ENCODE peak calls at places on chromosomes 2 and 18, in four cellular contexts. G is hepatic stellate cell, F is endodermal cell, Q is GM12891. R is an unnamed sample.

GRCh38 chr18:63951302-63951705 is 2.2 kb downstream of the HMSD start:
- DNase-seq in F (no peak), Q (no peak), G (peak; percentile 14), R (no peak)

GRCh38 chr2:176174382-176174834 is 14.1 kb upstream of the HOXD1 start:
- DNase-seq in G (no peak), Q (no peak), F (peak; percentile 56), R (no peak)

GRCh38 chr2:224957540-224958465 is 84.5 kb downstream of the DOCK10 start:
- DNase-seq in Q (no peak), G (no peak), F (no peak), R (no peak)

GRCh38 chr2:109415460-109416004 is 198.2 kb downstream of the SEPTIN10 start:
- DNase-seq in Q (no peak), G (no peak), F (peak; percentile 79), R (no peak)

GRCh38 chr18:21991897-21992296 is 177.5 kb upstream of the GATA6 start:
- DNase-seq in G (no peak), F (peak; percentile 83), Q (no peak), R (no peak)

GRCh38 chr18:69817335-69817935 is 130.2 kb downstream of the CD226 start:
- DNase-seq in G (peak; percentile 52), F (no peak), Q (no peak), R (no peak)

GRCh38 chr18:80119111-80119510 is 10.0 kb downstream of the ADNP2 start:
- DNase-seq in G (no peak), Q (no peak), F (peak; percentile 69), R (no peak)

GRCh38 chr2:122100371-122101150 is 345.1 kb downstream of the TSN start:
- DNase-seq in F (peak; percentile 78), Q (no peak), G (peak; percentile 23), R (no peak)

GRCh38 chr2:220835563-220835962 is 736.5 kb downstream of the EPHA4 start:
- DNase-seq in F (no peak), Q (no peak), G (peak; percentile 4), R (no peak)

GRCh38 chr18:79575891-79576685 is 103.5 kb upstream of the CTDP1 start:
- DNase-seq in F (peak; percentile 44), Q (no peak), G (no peak), R (peak; percentile 76)

GRCh38 chr2:159788218-159788617 is 9.8 kb downstream of the CD302 start:
- DNase-seq in G (no peak), Q (no peak), F (no peak), R (no peak)

GRCh38 chr2:180983468-180984388 is 3.3 kb downstream of the UBE2E3 start:
- DNase-seq in F (peak; percentile 67), G (peak; percentile 22), Q (no peak), R (peak; percentile 63)

GRCh38 chr18:35134190-35134730 is 93.0 kb downstream of the MAPRE2 start:
- DNase-seq in F (no peak), G (no peak), Q (no peak), R (no peak)

GRCh38 chr2:45212953-45213635 is 203.8 kb upstream of the SIX2 start:
- DNase-seq in F (no peak), Q (no peak), G (peak; percentile 37), R (no peak)

GRCh38 chr2:42443980-42444379 is 49.8 kb downstream of the KCNG3 start:
- DNase-seq in F (no peak), Q (no peak), G (no peak), R (no peak)

GRCh38 chr2:233068762-233069418 is 8.7 kb downstream of the INPP5D start:
- DNase-seq in F (peak; percentile 22), Q (no peak), G (no peak), R (peak; percentile 31)

GRCh38 chr2:227004482-227004881 is 159.5 kb downstream of the COL4A4 start:
- DNase-seq in F (no peak), G (no peak), Q (no peak), R (no peak)

GRCh38 chr2:146659976-146660375 is 1184.9 kb upstream of the ACVR2A start:
- DNase-seq in F (no peak), Q (no peak), G (no peak), R (no peak)

GRCh38 chr2:225122582-225123486 is 80.6 kb upstream of the DOCK10 start:
- DNase-seq in Q (no peak), F (no peak), G (peak; percentile 3), R (no peak)

GRCh38 chr2:95333888-95334338 is 36.8 kb downstream of the KCNIP3 start:
- DNase-seq in F (no peak), G (no peak), Q (no peak), R (no peak)

GRCh38 chr2:23530121-23530908 is 145.3 kb downstream of the KLHL29 start:
- DNase-seq in F (no peak), G (no peak), Q (no peak), R (no peak)

GRCh38 chr2:16971722-16972234 is 306.1 kb upstream of the CYRIA start:
- DNase-seq in F (no peak), Q (no peak), G (no peak), R (no peak)

GRCh38 chr2:20203521-20204225 is 21.3 kb downstream of the SDC1 start:
- DNase-seq in G (no peak), Q (no peak), F (no peak), R (no peak)

GRCh38 chr2:127598711-127599110 is 47.2 kb upstream of the GPR17 start:
- DNase-seq in Q (no peak), G (no peak), F (no peak), R (peak; percentile 9)

GRCh38 chr2:9693138-9693520 is 62.3 kb upstream of the YWHAQ start:
- DNase-seq in F (no peak), G (peak; percentile 92), Q (no peak), R (peak; percentile 66)

GRCh38 chr2:39394427-39395002 is 42.6 kb downstream of the MAP4K3 start:
- DNase-seq in Q (no peak), F (no peak), G (no peak), R (no peak)

GRCh38 chr18:55731594-55732042 is 143.6 kb upstream of the TCF4 start:
- DNase-seq in G (no peak), F (no peak), Q (no peak), R (no peak)